ENCODE peak calls at places on chromosomes 12 and 14, in six cellular contexts. One of them, this sample, is unnamed.

GRCh38 chr14:104794099-104794498 is 1.4 kb downstream of the AKT1 start:
- DNase-seq in ovary: peak
- DNase-seq in RWPE1: peak
- DNase-seq in omental fat pad: no peak
- DNase-seq in psoas muscle: no peak
- DNase-seq in anterior cingulate cortex: no peak
- DNase-seq in this sample: no peak

GRCh38 chr12:57001448-57001906 is 4.9 kb downstream of the ZBTB39 start:
- DNase-seq in ovary: peak
- DNase-seq in RWPE1: peak
- DNase-seq in omental fat pad: peak
- DNase-seq in psoas muscle: peak
- DNase-seq in anterior cingulate cortex: peak
- DNase-seq in this sample: peak

GRCh38 chr12:7219599-7220243 is 30.2 kb downstream of the PEX5 start:
- DNase-seq in ovary: peak
- DNase-seq in RWPE1: peak
- DNase-seq in omental fat pad: peak
- DNase-seq in psoas muscle: peak
- DNase-seq in anterior cingulate cortex: peak
- DNase-seq in this sample: peak

GRCh38 chr14:21023817-21024667 is 819 bp downstream of the NDRG2 start:
- DNase-seq in ovary: no peak
- DNase-seq in RWPE1: no peak
- DNase-seq in omental fat pad: no peak
- DNase-seq in psoas muscle: peak
- DNase-seq in anterior cingulate cortex: no peak
- DNase-seq in this sample: no peak

GRCh38 chr12:131375972-131376345 is 334.9 kb upstream of the SFSWAP start:
- DNase-seq in ovary: no peak
- DNase-seq in RWPE1: no peak
- DNase-seq in omental fat pad: no peak
- DNase-seq in psoas muscle: no peak
- DNase-seq in anterior cingulate cortex: no peak
- DNase-seq in this sample: peak

GRCh38 chr14:54310852-54311230 is 86.0 kb upstream of the CDKN3 start:
- DNase-seq in ovary: no peak
- DNase-seq in RWPE1: no peak
- DNase-seq in omental fat pad: no peak
- DNase-seq in psoas muscle: no peak
- DNase-seq in anterior cingulate cortex: no peak
- DNase-seq in this sample: no peak

GRCh38 chr14:54000341-54000811 is 43.8 kb upstream of the BMP4 start:
- DNase-seq in ovary: no peak
- DNase-seq in RWPE1: no peak
- DNase-seq in omental fat pad: no peak
- DNase-seq in psoas muscle: no peak
- DNase-seq in anterior cingulate cortex: no peak
- DNase-seq in this sample: no peak

GRCh38 chr14:22122227-22123187 is 448.9 kb upstream of the OR4E1 start:
- DNase-seq in ovary: no peak
- DNase-seq in RWPE1: no peak
- DNase-seq in omental fat pad: no peak
- DNase-seq in psoas muscle: no peak
- DNase-seq in anterior cingulate cortex: no peak
- DNase-seq in this sample: no peak

GRCh38 chr12:116588390-116589028 is 29.3 kb downstream of the MAP1LC3B2 start:
- DNase-seq in ovary: no peak
- DNase-seq in RWPE1: no peak
- DNase-seq in omental fat pad: no peak
- DNase-seq in psoas muscle: no peak
- DNase-seq in anterior cingulate cortex: no peak
- DNase-seq in this sample: no peak

GRCh38 chr14:28768549-28768870 is 1.9 kb downstream of the FOXG1 start:
- DNase-seq in ovary: no peak
- DNase-seq in RWPE1: no peak
- DNase-seq in omental fat pad: no peak
- DNase-seq in psoas muscle: no peak
- DNase-seq in anterior cingulate cortex: no peak
- DNase-seq in this sample: no peak

GRCh38 chr14:102352213-102352612 is 10.5 kb downstream of the CINP start:
- DNase-seq in ovary: no peak
- DNase-seq in RWPE1: no peak
- DNase-seq in omental fat pad: no peak
- DNase-seq in psoas muscle: no peak
- DNase-seq in anterior cingulate cortex: no peak
- DNase-seq in this sample: no peak

GRCh38 chr12:57844725-57845477 is 1.6 kb downstream of the CTDSP2 start:
- DNase-seq in ovary: peak
- DNase-seq in RWPE1: peak
- DNase-seq in omental fat pad: no peak
- DNase-seq in psoas muscle: peak
- DNase-seq in anterior cingulate cortex: peak
- DNase-seq in this sample: peak

GRCh38 chr14:66824251-66824650 is 316.3 kb downstream of the GPHN start:
- DNase-seq in ovary: no peak
- DNase-seq in RWPE1: no peak
- DNase-seq in omental fat pad: no peak
- DNase-seq in psoas muscle: no peak
- DNase-seq in anterior cingulate cortex: no peak
- DNase-seq in this sample: no peak

GRCh38 chr12:118357327-118358007 is 15.2 kb downstream of the TAOK3 start:
- DNase-seq in ovary: no peak
- DNase-seq in RWPE1: no peak
- DNase-seq in omental fat pad: no peak
- DNase-seq in psoas muscle: no peak
- DNase-seq in anterior cingulate cortex: no peak
- DNase-seq in this sample: no peak

GRCh38 chr12:54352022-54352531 is 12.2 kb downstream of the GPR84 start:
- DNase-seq in ovary: peak
- DNase-seq in RWPE1: no peak
- DNase-seq in omental fat pad: no peak
- DNase-seq in psoas muscle: peak
- DNase-seq in anterior cingulate cortex: peak
- DNase-seq in this sample: peak

GRCh38 chr12:113852695-113853490 is 113.2 kb downstream of the RBM19 start:
- DNase-seq in ovary: no peak
- DNase-seq in RWPE1: no peak
- DNase-seq in omental fat pad: no peak
- DNase-seq in psoas muscle: no peak
- DNase-seq in anterior cingulate cortex: no peak
- DNase-seq in this sample: no peak

GRCh38 chr14:71143391-71144290 is 236.4 kb downstream of the PCNX1 start:
- DNase-seq in ovary: no peak
- DNase-seq in RWPE1: peak
- DNase-seq in omental fat pad: no peak
- DNase-seq in psoas muscle: no peak
- DNase-seq in anterior cingulate cortex: no peak
- DNase-seq in this sample: no peak

GRCh38 chr14:59161571-59162175 is 26.8 kb upstream of the DAAM1 start:
- DNase-seq in ovary: no peak
- DNase-seq in RWPE1: peak
- DNase-seq in omental fat pad: peak
- DNase-seq in psoas muscle: peak
- DNase-seq in anterior cingulate cortex: no peak
- DNase-seq in this sample: no peak

GRCh38 chr12:67069451-67070306 is 199.5 kb upstream of the CAND1 start:
- DNase-seq in ovary: peak
- DNase-seq in RWPE1: no peak
- DNase-seq in omental fat pad: no peak
- DNase-seq in psoas muscle: peak
- DNase-seq in anterior cingulate cortex: no peak
- DNase-seq in this sample: no peak

GRCh38 chr12:45234134-45234865 is 18.4 kb downstream of the ANO6 start:
- DNase-seq in ovary: peak
- DNase-seq in RWPE1: peak
- DNase-seq in omental fat pad: no peak
- DNase-seq in psoas muscle: no peak
- DNase-seq in anterior cingulate cortex: no peak
- DNase-seq in this sample: peak

GRCh38 chr12:61452076-61452475 is 808.1 kb upstream of the USP15 start:
- DNase-seq in ovary: no peak
- DNase-seq in RWPE1: peak
- DNase-seq in omental fat pad: no peak
- DNase-seq in psoas muscle: no peak
- DNase-seq in anterior cingulate cortex: no peak
- DNase-seq in this sample: no peak

GRCh38 chr12:105083551-105084105 is 630 bp downstream of the ALDH1L2 start:
- DNase-seq in ovary: peak
- DNase-seq in RWPE1: no peak
- DNase-seq in omental fat pad: no peak
- DNase-seq in psoas muscle: peak
- DNase-seq in anterior cingulate cortex: peak
- DNase-seq in this sample: peak

GRCh38 chr14:73397810-73398209 is 60.5 kb downstream of the NUMB start:
- DNase-seq in ovary: no peak
- DNase-seq in RWPE1: no peak
- DNase-seq in omental fat pad: no peak
- DNase-seq in psoas muscle: no peak
- DNase-seq in anterior cingulate cortex: no peak
- DNase-seq in this sample: no peak

This sample was measured in sigmoid colon.